ENCODE peak calls at places on chromosomes 5 and 9, in seven cellular contexts. J, O, U, I, Z, F and M are unnamed samples.

GRCh38 chr9:84379740-84380139 is 39.2 kb upstream of the SLC28A3 start:
- DNase-seq in O (no peak), I (no peak), Z (no peak), U (no peak), J (no peak), F (no peak), M (no peak)

GRCh38 chr5:167049043-167049663 is 1242.3 kb upstream of the WWC1 start:
- DNase-seq in Z (peak; percentile 33), I (peak; percentile 71), O (no peak), F (no peak), U (peak; percentile 58), J (no peak), M (no peak)

GRCh38 chr5:14465086-14465485 is 116.5 kb upstream of the OTULINL start:
- DNase-seq in F (no peak), I (no peak), Z (no peak), J (no peak), U (no peak), O (no peak), M (no peak)

GRCh38 chr5:125349432-125349831 is 603.0 kb upstream of the ZNF608 start:
- DNase-seq in F (no peak), Z (no peak), J (no peak), I (peak; percentile 77), O (no peak), U (no peak), M (no peak)

GRCh38 chr9:136117291-136118060 is 1.2 kb downstream of the TMEM250 start:
- DNase-seq in J (no peak), F (peak; percentile 71), U (no peak), I (no peak), Z (no peak), O (peak; percentile 72), M (no peak)

GRCh38 chr5:172733974-172734346 is 37.0 kb downstream of the DUSP1 start:
- DNase-seq in I (no peak), O (no peak), Z (no peak), U (no peak), J (no peak), F (no peak), M (no peak)

GRCh38 chr5:172858990-172859811 is 25.1 kb downstream of the ERGIC1 start:
- DNase-seq in I (no peak), O (peak; percentile 87), F (peak; percentile 88), J (peak; percentile 90), U (no peak), Z (no peak), M (no peak)

GRCh38 chr5:43042176-43042625 is 2.1 kb upstream of the ANXA2R start:
- DNase-seq in O (peak; percentile 73), I (peak; percentile 87), Z (peak; percentile 72), F (peak; percentile 83), U (peak; percentile 47), J (peak; percentile 92), M (no peak)

GRCh38 chr5:128408622-128409021 is 129.4 kb downstream of the FBN2 start:
- DNase-seq in F (no peak), O (no peak), U (no peak), Z (no peak), I (no peak), J (no peak), M (no peak)

GRCh38 chr9:106878943-106879916 is 16.3 kb downstream of the ZNF462 start:
- DNase-seq in F (peak; percentile 89), U (peak; percentile 92), J (peak; percentile 72), I (peak; percentile 74), O (peak; percentile 74), Z (no peak), M (no peak)

GRCh38 chr9:122978586-122978985 is 37.8 kb downstream of the RABGAP1 start:
- DNase-seq in O (no peak), F (no peak), Z (no peak), I (no peak), J (no peak), U (no peak), M (no peak)

GRCh38 chr9:104895572-104895971 is 32.4 kb downstream of the ABCA1 start:
- DNase-seq in U (peak; percentile 77), Z (no peak), F (peak; percentile 31), O (no peak), J (no peak), I (no peak), M (no peak)

GRCh38 chr9:97475079-97475478 is 26.4 kb upstream of the TMOD1 start:
- DNase-seq in I (no peak), F (no peak), J (no peak), Z (no peak), O (no peak), U (peak; percentile 7), M (no peak)

GRCh38 chr5:95241635-95242034 is 43.3 kb downstream of the MCTP1 start:
- DNase-seq in O (no peak), U (no peak), J (no peak), F (no peak), I (no peak), Z (no peak), M (no peak)

GRCh38 chr9:90805006-90805993 is 3.7 kb downstream of the SYK start:
- DNase-seq in J (no peak), F (no peak), I (no peak), U (no peak), Z (no peak), O (no peak), M (no peak)

GRCh38 chr5:38931731-38932130 is 85.9 kb downstream of the OSMR start:
- DNase-seq in O (no peak), J (no peak), F (no peak), I (no peak), U (no peak), Z (no peak), M (no peak)

GRCh38 chr5:58849995-58850667 is 267.3 kb downstream of the RAB3C start:
- DNase-seq in F (no peak), Z (peak; percentile 32), U (peak; percentile 44), O (no peak), J (no peak), I (peak; percentile 93), M (peak; percentile 45)

GRCh38 chr5:9562101-9562500 is 16.2 kb upstream of the SEMA5A start:
- DNase-seq in U (peak; percentile 34), F (no peak), Z (no peak), O (no peak), J (no peak), I (no peak), M (no peak)

GRCh38 chr9:86046930-86047341 is 52.4 kb downstream of the GOLM1 start:
- DNase-seq in O (no peak), U (no peak), I (peak; percentile 13), F (no peak), Z (no peak), J (no peak), M (no peak)

GRCh38 chr9:93077811-93078210 is 18.2 kb upstream of the CARD19 start:
- DNase-seq in J (peak; percentile 70), I (no peak), F (no peak), U (no peak), O (no peak), Z (no peak), M (no peak)

GRCh38 chr5:133285583-133286021 is 233.8 kb downstream of the HSPA4 start:
- DNase-seq in F (peak; percentile 85), I (no peak), Z (no peak), O (peak; percentile 73), U (peak; percentile 89), J (no peak), M (no peak)

GRCh38 chr5:164597293-164597900 is 1092.0 kb downstream of the MAT2B start:
- DNase-seq in O (no peak), Z (peak; percentile 15), U (peak; percentile 20), I (peak; percentile 57), J (no peak), F (no peak), M (no peak)

DNA sequence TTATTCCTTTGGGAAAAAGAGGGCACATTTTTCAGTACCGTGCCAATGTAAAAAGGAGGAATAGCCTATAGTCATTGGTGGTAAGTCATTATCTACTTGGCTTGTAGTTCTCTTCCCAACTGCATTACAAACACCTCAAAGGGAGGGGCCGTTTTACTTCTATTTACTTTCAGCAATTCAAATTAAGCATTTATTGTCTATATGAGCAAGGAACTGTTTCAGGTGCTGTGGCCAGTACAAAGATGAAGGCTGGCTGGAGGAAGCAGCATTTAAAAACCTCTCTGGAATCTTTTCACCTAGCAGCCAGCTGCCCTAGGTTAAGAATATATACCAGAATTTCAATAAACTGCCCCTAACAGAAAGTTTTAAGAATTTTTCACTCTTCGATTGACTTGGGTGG is 48.9 kb downstream of the SEMA6A start:
- DNase-seq in Z (no peak), O (no peak), J (no peak), U (no peak), F (no peak), I (no peak), M (no peak)
- TF ChIP-seq CTCF in Z (no peak), O (no peak), J (no peak), U (no peak), F (no peak), I (no peak), M (no peak)

GRCh38 chr9:79952401-79952800 is 380.6 kb downstream of the TLE4 start:
- DNase-seq in I (no peak), O (no peak), Z (no peak), F (no peak), U (no peak), J (no peak), M (no peak)

GRCh38 chr9:79953908-79954307 is 382.1 kb downstream of the TLE4 start:
- DNase-seq in F (no peak), Z (no peak), U (no peak), O (no peak), J (no peak), I (no peak), M (no peak)

DNA sequence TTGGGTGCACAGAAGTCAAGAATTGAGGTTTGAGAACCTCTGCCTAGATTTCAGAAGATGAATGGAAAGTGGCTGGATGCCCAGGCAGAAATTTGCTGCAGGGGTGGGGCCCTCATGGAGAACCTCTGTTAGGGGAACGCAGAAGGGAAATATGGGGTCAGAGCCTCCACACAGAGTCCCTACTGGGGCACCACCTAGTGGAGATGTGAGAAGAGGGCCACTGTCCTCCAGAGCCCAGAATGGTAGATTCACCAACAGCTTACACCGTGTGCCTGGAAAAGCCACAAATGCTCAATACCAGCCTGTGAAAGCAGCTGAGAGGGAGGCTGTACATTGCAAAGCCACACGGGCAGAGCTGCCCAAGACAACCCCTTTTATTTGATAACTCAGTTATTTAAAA is 383.5 kb downstream of the TLE4 start:
- DNase-seq in Z (no peak), F (no peak), I (no peak), J (no peak), O (no peak), U (no peak), M (no peak)
- TF ChIP-seq CTCF in Z (no peak), F (peak; percentile 32), I (no peak), J (no peak), O (peak; percentile 54), U (peak; percentile 39), M (no peak)

GRCh38 chr9:134663753-134664415 is 22.3 kb downstream of the COL5A1 start:
- DNase-seq in Z (peak; percentile 2), I (no peak), O (peak; percentile 4), J (peak; percentile 47), U (no peak), F (no peak), M (no peak)
- TF ChIP-seq CTCF in Z (no peak), I (peak; percentile 19), O (no peak), J (no peak), U (no peak), F (no peak), M (no peak)

DNA sequence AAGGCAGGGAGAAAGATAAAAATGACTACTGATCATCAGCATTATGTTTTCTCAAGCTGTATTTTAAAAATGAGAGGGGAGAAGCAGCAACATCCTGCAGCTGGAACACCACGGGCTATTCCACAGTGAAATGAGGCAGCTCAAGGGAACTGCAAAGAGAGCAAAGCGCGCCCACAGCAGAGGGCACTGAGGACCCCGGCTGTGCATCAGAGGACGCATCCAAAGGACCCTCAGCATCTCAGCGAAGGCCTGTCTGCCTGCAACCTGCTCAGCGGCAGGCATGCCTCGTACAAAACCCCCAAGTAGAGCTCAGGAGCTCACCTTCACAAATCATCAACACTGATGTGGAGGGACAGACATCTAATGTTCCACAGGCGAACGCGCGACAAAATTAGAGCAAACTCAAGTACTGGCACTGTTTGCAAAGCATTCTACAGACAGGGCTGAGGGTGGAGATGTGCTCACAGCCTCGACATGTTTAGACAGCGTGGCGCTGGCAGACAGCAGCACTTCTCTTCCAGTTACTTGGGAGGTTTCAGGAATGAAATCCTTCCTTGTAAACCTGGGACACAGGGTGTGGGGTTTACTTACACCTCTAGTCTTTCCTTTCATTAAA is 80.9 kb downstream of the DCP2 start:
- DNase-seq in U (no peak), O (no peak), I (peak; percentile 42), J (no peak), F (no peak), Z (no peak), M (no peak)
- TF ChIP-seq CTCF in U (no peak), O (no peak), I (peak; percentile 27), J (no peak), F (no peak), Z (no peak), M (no peak)